ENCODE peak calls at places on chromosomes 12 and 14, in nine cellular contexts. V is progenitor cell of endocrine pancreas, N is sciatic nerve, P is heart right ventricle, O is H54, U is SK-MEL-5, R is AG04449, A is PC-3, T is endothelial cell. X is an unnamed sample.

GRCh38 chr14:22977434-22977683 is 5.0 kb downstream of the AJUBA start:
- DNase-seq in P (no peak), T (no peak), R (no peak), N (no peak), A (no peak), V (no peak), O (no peak), U (no peak), X (no peak)

GRCh38 chr12:94150483-94151225 is 2.3 kb downstream of the PLXNC1 start:
- DNase-seq in O (no peak), N (no peak), R (no peak), P (peak), A (no peak), T (no peak), U (no peak), V (no peak), X (no peak)

GRCh38 chr12:111201036-111201435 is 167.9 kb downstream of the PHETA1 start:
- DNase-seq in R (no peak), P (no peak), N (no peak), A (no peak), U (no peak), O (no peak), V (no peak), T (no peak), X (no peak)

GRCh38 chr14:60356921-60357550 is 108.0 kb downstream of the PPM1A start:
- DNase-seq in A (no peak), P (no peak), V (no peak), U (no peak), O (no peak), N (no peak), T (peak), R (no peak), X (no peak)

GRCh38 chr12:6646276-6647082 is 753 bp downstream of the ACRBP start:
- DNase-seq in U (no peak), N (no peak), A (no peak), V (no peak), T (no peak), P (no peak), R (no peak), O (no peak), X (no peak)

GRCh38 chr12:101670007-101670671 is 27.3 kb upstream of the CHPT1 start:
- DNase-seq in A (peak), V (no peak), T (peak), R (peak), U (peak), O (peak), P (no peak), N (peak), X (peak)

GRCh38 chr12:122032570-122032969 is 10.9 kb downstream of the BCL7A start:
- DNase-seq in P (no peak), U (no peak), A (no peak), N (no peak), V (no peak), T (no peak), O (no peak), R (no peak), X (no peak)

GRCh38 chr12:96208801-96209534 is 14.8 kb downstream of the ELK3 start:
- DNase-seq in A (no peak), P (no peak), U (no peak), V (no peak), N (no peak), O (no peak), T (no peak), R (no peak), X (no peak)

GRCh38 chr12:76591461-76591860 is 31.9 kb upstream of the OSBPL8 start:
- DNase-seq in O (no peak), P (no peak), N (no peak), T (no peak), R (peak), V (no peak), A (peak), U (no peak), X (no peak)

GRCh38 chr14:103130965-103131364 is 7.7 kb downstream of the TNFAIP2 start:
- DNase-seq in P (no peak), R (peak), O (peak), A (peak), V (no peak), N (peak), U (no peak), T (no peak), X (no peak)

GRCh38 chr12:57236925-57237652 is 7.6 kb downstream of the SHMT2 start:
- DNase-seq in T (peak), P (peak), A (no peak), U (no peak), V (no peak), N (no peak), R (no peak), O (no peak), X (no peak)

GRCh38 chr12:67804168-67804567 is 155.6 kb downstream of the DYRK2 start:
- DNase-seq in P (no peak), T (no peak), U (no peak), V (no peak), N (no peak), R (no peak), A (no peak), O (no peak), X (no peak)

GRCh38 chr14:74860179-74860578 is 15.8 kb downstream of the PROX2 start:
- DNase-seq in T (no peak), U (no peak), V (no peak), P (no peak), R (no peak), N (no peak), O (no peak), A (no peak), X (no peak)

GRCh38 chr12:106739318-106739717 is 35.2 kb upstream of the RIC8B start:
- DNase-seq in O (no peak), N (no peak), A (peak), R (no peak), T (no peak), V (no peak), P (no peak), U (no peak), X (no peak)

GRCh38 chr14:105100931-105101330 is 35.7 kb upstream of the GPR132 start:
- DNase-seq in R (no peak), N (peak), V (no peak), U (no peak), P (no peak), A (no peak), O (no peak), T (no peak), X (no peak)

GRCh38 chr12:89203144-89203543 is 149.2 kb downstream of the DUSP6 start:
- DNase-seq in A (no peak), T (no peak), U (no peak), O (no peak), P (no peak), R (no peak), V (no peak), N (no peak), X (no peak)

GRCh38 chr14:76484355-76484754 is 108.4 kb downstream of the ESRRB start:
- DNase-seq in V (no peak), U (peak), A (no peak), P (no peak), R (no peak), T (no peak), O (no peak), N (no peak), X (no peak)

GRCh38 chr12:14810953-14811483 is 3.0 kb downstream of the SMCO3 start:
- DNase-seq in O (no peak), A (peak), V (no peak), T (peak), P (no peak), U (peak), N (no peak), R (no peak), X (peak)

GRCh38 chr12:127716181-127716580 is 550.8 kb upstream of the TMEM132C start:
- DNase-seq in N (no peak), O (no peak), P (no peak), U (no peak), V (no peak), T (no peak), R (no peak), A (no peak), X (no peak)

GRCh38 chr14:89041245-89041585 is 216.8 kb downstream of the TTC8 start:
- DNase-seq in N (no peak), P (peak), V (no peak), A (peak), R (no peak), O (no peak), T (no peak), U (no peak), X (no peak)

GRCh38 chr12:130198026-130198662 is 35.9 kb downstream of the FZD10 start:
- DNase-seq in U (no peak), O (no peak), N (no peak), R (no peak), A (no peak), T (no peak), V (no peak), P (no peak), X (no peak)

GRCh38 chr12:87283111-87283510 is 746.1 kb downstream of the C12orf50 start:
- DNase-seq in A (no peak), R (no peak), O (no peak), U (no peak), T (no peak), P (no peak), V (no peak), N (no peak), X (no peak)

GRCh38 chr14:54809767-54810166 is 92.9 kb downstream of the GCH1 start:
- DNase-seq in T (no peak), A (no peak), V (no peak), P (no peak), U (no peak), O (no peak), N (no peak), R (no peak), X (no peak)

GRCh38 chr12:118391424-118391823 is 15.1 kb downstream of the SUDS3 start:
- DNase-seq in P (no peak), R (no peak), U (no peak), V (no peak), A (no peak), N (no peak), O (no peak), T (no peak), X (no peak)

GRCh38 chr12:26608706-26609105 is 224.3 kb downstream of the ITPR2 start:
- DNase-seq in V (no peak), N (no peak), P (no peak), O (no peak), R (no peak), T (no peak), A (no peak), U (no peak), X (no peak)

GRCh38 chr12:80937391-80938238 is at the start of gene LIN7A:
- DNase-seq in R (no peak), O (peak), A (no peak), N (peak), V (peak), T (peak), U (no peak), P (peak), X (peak)

GRCh38 chr12:94618995-94619695 is 31.2 kb downstream of the TMCC3 start:
- DNase-seq in R (peak), T (no peak), P (no peak), O (peak), N (no peak), V (no peak), A (peak), U (no peak), X (no peak)

GRCh38 chr12:18970603-18971002 is 158.9 kb upstream of the PLEKHA5 start:
- DNase-seq in N (no peak), P (no peak), A (no peak), R (no peak), T (no peak), U (peak), O (no peak), V (no peak), X (no peak)

GRCh38 chr14:79513446-79513845 is 697.9 kb downstream of the DIO2 start:
- DNase-seq in U (no peak), R (no peak), T (no peak), N (no peak), V (no peak), P (no peak), O (no peak), A (no peak), X (no peak)

GRCh38 chr12:124449623-124450375 is 117.6 kb downstream of the NCOR2 start:
- DNase-seq in A (no peak), P (no peak), O (no peak), V (no peak), N (no peak), U (no peak), R (no peak), T (no peak), X (no peak)

GRCh38 chr14:36525746-36526099 is 5.7 kb upstream of the NKX2-1 start:
- DNase-seq in P (no peak), N (no peak), V (no peak), T (no peak), U (no peak), A (no peak), R (no peak), O (no peak), X (no peak)

GRCh38 chr12:104569348-104570173 is 112.8 kb downstream of the CHST11 start:
- DNase-seq in A (no peak), N (no peak), U (no peak), R (no peak), V (no peak), T (no peak), O (no peak), P (no peak), X (no peak)

X was measured in T47D.